ENCODE peak calls at places on chromosomes 6 and 20, in six cellular contexts. One of them, this sample, is unnamed.

GRCh38 chr6:34182751-34183531 is 37.1 kb upstream of the GRM4 start:
- DNase-seq in A549: no peak
- DNase-seq in RWPE1: no peak
- DNase-seq in sigmoid colon: no peak
- DNase-seq in adrenal gland: no peak
- DNase-seq in HCT116: no peak
- DNase-seq in this sample: no peak

GRCh38 chr6:24558516-24558915 is 63.7 kb downstream of the ALDH5A1 start:
- DNase-seq in adrenal gland: no peak
- DNase-seq in RWPE1: no peak
- DNase-seq in sigmoid colon: no peak
- DNase-seq in A549: no peak
- DNase-seq in HCT116: no peak
- DNase-seq in this sample: no peak

GRCh38 chr6:136184738-136185137 is 65.4 kb downstream of the MTFR2 start:
- DNase-seq in adrenal gland: no peak
- DNase-seq in A549: no peak
- DNase-seq in RWPE1: no peak
- DNase-seq in HCT116: no peak
- DNase-seq in sigmoid colon: no peak
- DNase-seq in this sample: no peak

GRCh38 chr6:147506704-147507114 is 1.8 kb upstream of the SAMD5 start:
- DNase-seq in RWPE1: peak; percentile 51
- DNase-seq in HCT116: no peak
- DNase-seq in A549: peak; percentile 55
- DNase-seq in adrenal gland: peak; percentile 82
- DNase-seq in sigmoid colon: peak; percentile 76
- DNase-seq in this sample: no peak

GRCh38 chr20:62352402-62353288 is 14.5 kb downstream of the LAMA5 start:
- DNase-seq in HCT116: no peak
- DNase-seq in sigmoid colon: peak; percentile 96
- DNase-seq in RWPE1: peak; percentile 86
- DNase-seq in A549: peak; percentile 93
- DNase-seq in adrenal gland: peak; percentile 92
- DNase-seq in this sample: no peak

GRCh38 chr6:167495506-167496391 is 170.9 kb downstream of the TTLL2 start:
- DNase-seq in A549: no peak
- DNase-seq in sigmoid colon: peak; percentile 48
- DNase-seq in HCT116: no peak
- DNase-seq in RWPE1: no peak
- DNase-seq in adrenal gland: no peak
- DNase-seq in this sample: no peak

GRCh38 chr6:5637714-5638113 is 369.0 kb downstream of the NRN1 start:
- DNase-seq in HCT116: no peak
- DNase-seq in adrenal gland: no peak
- DNase-seq in RWPE1: no peak
- DNase-seq in sigmoid colon: no peak
- DNase-seq in A549: no peak
- DNase-seq in this sample: no peak

GRCh38 chr6:135159531-135159930 is 21.6 kb upstream of the MYB start:
- DNase-seq in A549: no peak
- DNase-seq in adrenal gland: no peak
- DNase-seq in HCT116: no peak
- DNase-seq in RWPE1: no peak
- DNase-seq in sigmoid colon: no peak
- DNase-seq in this sample: no peak

GRCh38 chr20:47241345-47241781 is 115.1 kb downstream of the ZMYND8 start:
- DNase-seq in HCT116: no peak
- DNase-seq in RWPE1: no peak
- DNase-seq in sigmoid colon: peak; percentile 82
- DNase-seq in adrenal gland: no peak
- DNase-seq in A549: no peak
- DNase-seq in this sample: no peak

GRCh38 chr6:22899446-22899845 is 330.1 kb downstream of the HDGFL1 start:
- DNase-seq in RWPE1: no peak
- DNase-seq in adrenal gland: no peak
- DNase-seq in sigmoid colon: no peak
- DNase-seq in HCT116: no peak
- DNase-seq in A549: no peak
- DNase-seq in this sample: no peak

GRCh38 chr6:121794630-121795029 is 359.2 kb downstream of the GJA1 start:
- DNase-seq in adrenal gland: no peak
- DNase-seq in A549: peak; percentile 43
- DNase-seq in sigmoid colon: no peak
- DNase-seq in RWPE1: peak; percentile 66
- DNase-seq in HCT116: peak; percentile 60
- DNase-seq in this sample: peak; percentile 76

GRCh38 chr6:116314878-116315277 is 35.1 kb upstream of the TSPYL1 start:
- DNase-seq in A549: no peak
- DNase-seq in RWPE1: no peak
- DNase-seq in sigmoid colon: no peak
- DNase-seq in adrenal gland: no peak
- DNase-seq in HCT116: no peak
- DNase-seq in this sample: no peak

GRCh38 chr6:43582911-43583310 is 6.9 kb downstream of the POLH start:
- DNase-seq in A549: no peak
- DNase-seq in sigmoid colon: no peak
- DNase-seq in RWPE1: no peak
- DNase-seq in adrenal gland: no peak
- DNase-seq in HCT116: no peak
- DNase-seq in this sample: no peak

GRCh38 chr20:50510706-50511401 is 671 bp downstream of the PTPN1 start:
- DNase-seq in sigmoid colon: no peak
- DNase-seq in A549: no peak
- DNase-seq in HCT116: no peak
- DNase-seq in RWPE1: no peak
- DNase-seq in adrenal gland: no peak
- DNase-seq in this sample: no peak

GRCh38 chr20:3406481-3407425 is 716 bp downstream of the DNAAF9 start:
- DNase-seq in HCT116: no peak
- DNase-seq in sigmoid colon: peak; percentile 80
- DNase-seq in RWPE1: peak; percentile 50
- DNase-seq in A549: no peak
- DNase-seq in adrenal gland: peak; percentile 68
- DNase-seq in this sample: no peak

GRCh38 chr6:167827062-167827587 is 414 bp downstream of the AFDN start:
- DNase-seq in HCT116: no peak
- DNase-seq in sigmoid colon: peak; percentile 70
- DNase-seq in A549: no peak
- DNase-seq in RWPE1: peak; percentile 36
- DNase-seq in adrenal gland: no peak
- DNase-seq in this sample: no peak

GRCh38 chr20:25289886-25290597 is 42.2 kb downstream of the PYGB start:
- DNase-seq in RWPE1: no peak
- DNase-seq in A549: no peak
- DNase-seq in adrenal gland: no peak
- DNase-seq in sigmoid colon: peak; percentile 56
- DNase-seq in HCT116: no peak
- DNase-seq in this sample: no peak

GRCh38 chr6:3081965-3082364 is 13.7 kb downstream of the RIPK1 start:
- DNase-seq in sigmoid colon: no peak
- DNase-seq in HCT116: no peak
- DNase-seq in adrenal gland: no peak
- DNase-seq in RWPE1: no peak
- DNase-seq in A549: no peak
- DNase-seq in this sample: no peak

GRCh38 chr20:7772376-7772775 is 167.9 kb downstream of the HAO1 start:
- DNase-seq in adrenal gland: no peak
- DNase-seq in RWPE1: peak; percentile 60
- DNase-seq in sigmoid colon: no peak
- DNase-seq in A549: peak; percentile 6
- DNase-seq in HCT116: no peak
- DNase-seq in this sample: peak; percentile 91

GRCh38 chr20:58839474-58839874 is 11.2 kb downstream of the GNAS-AS1 start:
- DNase-seq in RWPE1: peak; percentile 44
- DNase-seq in HCT116: peak; percentile 7
- DNase-seq in adrenal gland: peak; percentile 79
- DNase-seq in A549: peak; percentile 70
- DNase-seq in sigmoid colon: no peak
- DNase-seq in this sample: no peak

DNA sequence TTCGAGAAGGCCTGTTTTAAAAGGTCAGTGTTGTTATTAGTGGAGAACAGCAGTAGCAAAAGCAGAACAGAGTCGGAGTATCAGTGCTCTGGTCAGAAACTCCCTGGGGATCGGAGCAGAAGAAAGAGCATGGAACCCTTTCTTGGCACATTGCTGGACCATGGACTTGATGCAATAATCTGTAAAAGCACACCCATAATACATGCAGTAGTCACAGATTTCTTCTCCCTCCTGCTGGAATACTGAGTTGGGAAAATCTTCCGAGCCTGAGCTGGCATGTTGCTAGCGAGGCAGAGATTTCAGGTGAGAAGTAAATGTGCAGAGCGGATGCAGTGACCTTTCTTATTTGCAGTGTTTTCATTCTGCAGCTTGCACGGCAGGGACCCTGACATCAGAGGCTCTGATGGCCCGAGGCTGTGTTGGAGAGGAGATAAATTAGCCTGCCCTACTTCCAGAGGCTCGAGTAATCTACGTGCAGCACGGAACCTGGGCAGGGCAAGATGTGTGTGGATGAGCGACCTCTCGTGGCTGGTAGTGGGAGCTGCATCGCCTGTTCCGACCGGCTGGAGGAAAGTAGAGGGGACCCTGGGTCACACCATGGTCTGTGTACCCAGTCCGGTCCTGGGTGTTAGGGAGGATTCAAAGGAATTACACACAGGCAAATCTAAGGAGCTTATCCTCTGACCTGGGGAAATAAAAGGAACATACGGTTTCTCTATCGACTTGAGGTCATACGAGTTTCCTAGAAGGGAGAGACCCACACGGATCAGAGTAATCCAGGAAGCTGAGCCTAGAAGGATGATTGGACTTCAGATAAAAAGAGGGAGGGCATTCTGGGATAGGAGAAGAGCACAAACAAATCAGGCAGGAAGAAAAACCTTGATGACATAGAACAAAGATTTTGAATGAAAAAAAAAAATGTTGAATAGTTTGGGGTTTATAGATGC is 137.0 kb upstream of the STMND1 start:
- DNase-seq in RWPE1: peak; percentile 63
- DNase-seq in adrenal gland: peak; percentile 96
- DNase-seq in A549: peak; percentile 59
- DNase-seq in sigmoid colon: peak; percentile 87
- DNase-seq in HCT116: peak; percentile 39
- DNase-seq in this sample: peak; percentile 12
- H3K27ac ChIP-seq in RWPE1: no peak overlapping the region
- H3K27ac ChIP-seq in adrenal gland: no peak overlapping the region
- H3K27ac ChIP-seq in A549: no peak overlapping the region
- H3K27ac ChIP-seq in sigmoid colon: no peak overlapping the region
- H3K27ac ChIP-seq in HCT116: no peak overlapping the region
- H3K27ac ChIP-seq in this sample: no peak overlapping the region

DNA sequence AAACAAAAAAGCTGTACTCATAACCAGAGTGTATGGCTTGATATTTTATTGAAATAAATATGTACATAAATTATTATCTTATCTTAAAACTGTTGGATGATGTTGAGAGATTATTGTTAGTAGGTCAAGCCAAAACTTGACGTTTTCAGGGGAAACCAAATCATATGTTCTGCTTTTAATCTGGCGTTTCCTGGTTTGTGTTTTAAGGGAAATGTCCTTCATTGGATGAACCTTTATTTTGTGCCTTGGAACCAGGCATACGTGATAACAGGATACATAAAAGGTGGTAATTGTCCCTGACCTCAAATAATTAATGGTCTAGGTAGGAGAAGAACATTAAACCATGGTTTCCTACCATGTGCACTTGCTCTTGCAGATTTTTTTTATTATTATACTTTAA is 52.0 kb downstream of the TSHZ2 start:
- DNase-seq in RWPE1: no peak
- DNase-seq in HCT116: no peak
- DNase-seq in sigmoid colon: no peak
- DNase-seq in adrenal gland: no peak
- DNase-seq in A549: no peak
- DNase-seq in this sample: no peak
- H3K27ac ChIP-seq in RWPE1: no peak overlapping the region
- H3K27ac ChIP-seq in HCT116: no peak overlapping the region
- H3K27ac ChIP-seq in sigmoid colon: no peak overlapping the region
- H3K27ac ChIP-seq in adrenal gland: no peak overlapping the region
- H3K27ac ChIP-seq in A549: no peak overlapping the region
- H3K27ac ChIP-seq in this sample: no peak overlapping the region

GRCh38 chr6:119026822-119027221 is 51.6 kb downstream of the FAM184A start:
- DNase-seq in HCT116: no peak
- DNase-seq in sigmoid colon: no peak
- DNase-seq in A549: no peak
- DNase-seq in adrenal gland: no peak
- DNase-seq in RWPE1: no peak
- DNase-seq in this sample: no peak

GRCh38 chr6:119030759-119031158 is 47.7 kb downstream of the FAM184A start:
- DNase-seq in HCT116: no peak
- DNase-seq in RWPE1: no peak
- DNase-seq in sigmoid colon: no peak
- DNase-seq in adrenal gland: no peak
- DNase-seq in A549: no peak
- DNase-seq in this sample: no peak

GRCh38 chr6:119027465-119027864 is 51.0 kb downstream of the FAM184A start:
- DNase-seq in adrenal gland: no peak
- DNase-seq in HCT116: no peak
- DNase-seq in RWPE1: no peak
- DNase-seq in A549: no peak
- DNase-seq in sigmoid colon: no peak
- DNase-seq in this sample: no peak

GRCh38 chr6:119025793-119026192 is 52.7 kb downstream of the FAM184A start:
- DNase-seq in RWPE1: no peak
- DNase-seq in sigmoid colon: no peak
- DNase-seq in adrenal gland: no peak
- DNase-seq in HCT116: no peak
- DNase-seq in A549: no peak
- DNase-seq in this sample: no peak

DNA sequence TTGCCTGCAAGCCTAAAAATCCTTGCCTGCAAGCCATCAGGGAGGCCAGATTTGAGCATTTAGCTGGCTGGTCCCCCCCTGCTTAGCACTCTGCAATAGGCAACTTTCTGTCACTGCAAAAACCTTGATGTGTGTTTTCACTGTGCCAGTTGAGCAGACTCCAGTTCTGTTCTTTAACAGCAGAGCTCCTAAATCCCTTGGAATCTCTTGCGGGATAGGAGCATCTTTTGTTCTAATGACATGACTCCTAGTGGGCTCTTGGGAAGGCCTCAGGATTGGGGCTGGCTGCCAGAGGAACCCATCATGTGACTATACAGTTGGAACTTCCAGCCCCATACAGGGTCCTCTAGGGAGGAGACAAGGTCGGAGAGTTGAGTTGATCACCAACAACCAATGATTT is 50.4 kb downstream of the FAM184A start:
- DNase-seq in A549: no peak
- DNase-seq in RWPE1: no peak
- DNase-seq in HCT116: no peak
- DNase-seq in adrenal gland: no peak
- DNase-seq in sigmoid colon: no peak
- DNase-seq in this sample: no peak
- H3K27ac ChIP-seq in A549: no peak overlapping the region
- H3K27ac ChIP-seq in RWPE1: no peak overlapping the region
- H3K27ac ChIP-seq in HCT116: no peak overlapping the region
- H3K27ac ChIP-seq in adrenal gland: no peak overlapping the region
- H3K27ac ChIP-seq in sigmoid colon: no peak overlapping the region
- H3K27ac ChIP-seq in this sample: no peak overlapping the region

DNA sequence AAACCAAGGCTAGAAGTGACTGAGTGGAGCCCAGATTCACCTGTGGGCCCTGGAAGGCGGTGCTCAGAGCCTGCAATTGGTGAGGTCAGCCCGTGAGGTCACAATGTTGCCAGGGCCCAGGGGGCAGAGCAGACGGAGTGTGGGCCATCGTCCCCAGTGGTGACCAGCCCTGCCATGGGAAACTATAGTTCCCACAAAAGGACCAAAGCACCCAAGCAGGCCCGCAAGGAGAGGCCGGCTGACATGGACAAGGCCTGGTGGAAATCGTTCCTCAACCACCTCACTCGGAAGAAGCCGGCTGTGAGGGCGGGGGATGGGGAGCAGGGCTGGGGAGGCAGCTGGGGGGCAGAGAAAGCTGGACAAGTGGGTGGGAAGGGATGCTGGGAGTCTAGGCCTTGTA is at the start of gene C20orf144:
- DNase-seq in adrenal gland: no peak
- DNase-seq in RWPE1: no peak
- DNase-seq in HCT116: no peak
- DNase-seq in A549: no peak
- DNase-seq in sigmoid colon: no peak
- DNase-seq in this sample: no peak
- H3K27ac ChIP-seq in adrenal gland: peak within 1 kb of the TSS; percentile 37
- H3K27ac ChIP-seq in RWPE1: peak within 1 kb of the TSS; percentile 88
- H3K27ac ChIP-seq in HCT116: peak within 1 kb of the TSS; percentile 80
- H3K27ac ChIP-seq in A549: peak within 1 kb of the TSS; percentile 83
- H3K27ac ChIP-seq in sigmoid colon: peak within 1 kb of the TSS; percentile 94
- H3K27ac ChIP-seq in this sample: peak within 1 kb of the TSS; percentile 67